ENCODE peak calls at places on chromosome 10, in four cellular contexts. B, V, S and T are unnamed samples. For H3K36me3, the result is how much of the 10 kb centered on the place peaks cover.

GRCh38 chr10:26157734-26158133 is 58.8 kb upstream of the GAD2 start:
- DNase-seq in V (no peak), S (no peak), B (peak), T (no peak)

GRCh38 chr10:24350111-24350921 is 141.4 kb downstream of the KIAA1217 start:
- DNase-seq in B (no peak), V (no peak), S (no peak), T (no peak)

GRCh38 chr10:119256030-119256429 is 48.7 kb downstream of the GRK5 start:
- DNase-seq in V (no peak), B (no peak), S (no peak), T (no peak)

GRCh38 chr10:116270691-116271592 is 2.1 kb downstream of the GFRA1 start:
- DNase-seq in B (peak), S (peak), V (no peak), T (peak)

GRCh38 chr10:124917168-124917938 is 24.6 kb upstream of the ZRANB1 start:
- DNase-seq in S (peak), B (peak), V (peak), T (peak)

GRCh38 chr10:102473445-102474331 is 22.3 kb upstream of the C10orf95 start:
- DNase-seq in S (no peak), V (no peak), B (no peak), T (no peak)

GRCh38 chr10:103659674-103660363 is 166.3 kb downstream of the NEURL1 start:
- DNase-seq in B (peak), V (no peak), S (peak), T (peak)

GRCh38 chr10:104052351-104052885 is 33.3 kb downstream of the COL17A1 start:
- DNase-seq in B (no peak), S (peak), V (no peak), T (no peak)

GRCh38 chr10:94214497-94214896 is 148.2 kb downstream of the NOC3L start:
- DNase-seq in B (no peak), V (no peak), S (no peak), T (no peak)

DNA sequence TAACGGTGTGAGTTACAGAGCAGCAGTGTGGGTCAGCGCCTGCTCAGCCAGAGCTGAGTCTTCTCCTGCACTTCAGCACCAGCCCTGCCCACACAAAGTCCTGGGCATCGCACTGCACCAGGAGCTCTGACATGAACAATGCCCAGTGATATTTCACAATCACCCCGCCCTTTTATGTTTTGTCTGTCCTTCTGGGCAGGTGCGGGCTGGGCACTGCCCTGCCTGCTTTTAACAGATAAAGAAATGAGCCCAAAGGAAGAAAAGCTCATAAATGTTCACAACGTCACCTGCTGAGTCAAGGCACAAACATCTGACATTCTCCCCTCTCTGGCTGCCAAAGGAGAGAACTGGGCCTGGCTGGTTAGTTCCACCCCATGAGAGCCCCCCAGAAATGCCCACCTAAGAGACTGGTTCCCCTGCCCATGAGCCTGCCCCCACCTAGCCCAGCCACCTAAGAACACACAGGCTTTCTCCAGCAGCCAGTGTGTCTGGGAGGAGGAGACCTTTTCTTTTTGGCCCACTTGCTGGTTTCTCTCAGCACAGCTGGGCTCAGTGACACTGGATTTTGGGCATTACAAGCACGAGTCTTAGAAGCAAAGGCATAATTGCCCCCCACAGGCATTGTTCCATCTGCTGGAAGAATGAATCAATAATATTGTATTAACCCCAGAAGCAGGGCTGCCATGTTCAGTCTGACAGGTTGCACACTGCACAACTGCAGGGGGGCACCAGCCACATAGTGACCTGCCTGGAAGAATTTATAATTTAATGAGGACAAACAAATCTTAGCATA is 22.3 kb downstream of the CALML3 start:
- DNase-seq in S (peak), V (peak), B (no peak), T (no peak)
- H3K9ac ChIP-seq in S (peak), V (peak), B (no peak), T (peak)

DNA sequence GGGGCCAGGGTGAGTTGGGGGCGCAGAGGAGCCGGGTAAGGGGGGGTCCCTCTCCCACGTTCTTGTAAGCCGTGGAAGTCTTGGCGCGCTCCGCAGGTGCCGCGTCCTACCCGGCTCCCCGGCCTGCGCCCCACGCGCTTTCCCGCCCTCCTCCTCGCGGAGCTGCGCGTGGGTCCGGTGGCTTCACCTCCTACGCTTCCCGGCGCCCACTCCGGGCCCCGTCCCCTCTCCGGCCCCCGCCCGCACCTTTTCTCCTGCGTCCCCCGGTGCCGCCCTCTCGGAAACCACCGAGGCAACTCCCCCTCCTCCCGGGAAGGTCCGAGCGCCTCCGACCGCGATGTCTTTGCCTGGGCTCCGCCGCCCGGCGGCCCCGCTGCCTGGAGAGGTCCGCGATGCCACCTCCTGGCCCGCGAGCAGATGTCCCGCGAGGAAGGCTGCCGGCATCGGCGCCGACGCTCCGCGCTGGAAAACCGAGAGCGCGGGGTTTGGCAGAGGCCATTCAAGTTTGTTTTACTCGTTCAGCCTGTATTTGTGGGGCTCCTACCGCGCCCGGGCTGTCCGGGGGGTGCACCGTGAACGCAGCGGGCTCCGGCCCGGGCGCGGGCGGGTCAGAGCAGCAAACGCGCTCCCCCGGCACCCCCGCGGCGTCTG is 2.4 kb upstream of the NKX6-2 start:
- DNase-seq in B (peak), S (no peak), V (peak), T (no peak)
- TF ChIP-seq CTCF in B (peak), S (peak), V (peak), T (no peak)

DNA sequence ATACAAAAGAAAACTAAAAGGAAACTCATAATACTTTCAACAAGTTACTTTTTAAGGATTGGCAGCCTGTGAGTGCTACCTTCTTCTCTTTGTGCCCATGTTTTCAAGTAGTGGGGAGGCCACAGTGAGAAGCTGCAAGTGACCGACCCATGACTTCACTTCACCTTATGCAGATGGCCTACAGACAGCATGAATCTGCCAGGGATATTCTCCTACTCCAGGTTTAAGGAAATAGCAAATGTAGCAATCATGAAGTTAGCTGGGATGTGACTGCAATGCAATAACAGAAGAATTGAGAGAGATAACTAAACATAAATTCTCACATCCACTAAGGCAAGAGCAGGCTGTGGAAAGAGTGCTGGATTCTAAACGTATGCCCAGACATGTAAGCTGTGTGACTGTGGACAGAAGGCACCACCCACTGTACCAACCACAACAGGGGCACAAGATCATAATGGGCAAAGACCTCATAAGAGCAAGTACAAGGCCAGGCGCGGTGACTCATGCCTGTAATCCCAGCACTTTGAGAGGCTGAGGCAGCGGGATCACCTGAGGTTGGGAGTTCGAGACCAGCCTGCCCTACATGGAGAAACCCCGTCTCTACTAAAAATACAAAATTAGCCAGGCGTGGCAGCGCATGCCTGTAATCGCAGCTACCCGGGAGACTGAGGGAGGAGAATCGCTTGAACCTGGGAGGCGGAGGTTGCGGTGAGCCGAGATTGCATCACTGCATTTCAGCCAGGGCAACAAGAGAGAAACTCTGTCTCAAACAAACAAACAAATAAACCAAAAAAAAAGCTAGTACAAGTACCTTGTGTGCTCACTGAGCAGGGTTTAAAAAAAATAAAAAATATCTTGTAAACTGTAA is 10.9 kb upstream of the SPOCK2 start:
- DNase-seq in B (no peak), V (no peak), S (peak), T (no peak)
- H3K36me3 ChIP-seq in B (under half), V (under half), S (under half), T (under half)

GRCh38 chr10:62817120-62817762 is 1.1 kb upstream of the EGR2 start:
- DNase-seq in S (peak), B (peak), V (peak), T (peak)
- H3K9ac ChIP-seq in S (peak), B (no peak), V (peak), T (peak)

GRCh38 chr10:68151453-68151852 is 42.2 kb downstream of the MYPN start:
- DNase-seq in S (no peak), V (no peak), B (no peak), T (no peak)

GRCh38 chr10:68154211-68154497 is 44.9 kb downstream of the MYPN start:
- DNase-seq in S (peak), V (no peak), B (peak), T (no peak)

GRCh38 chr10:68155615-68156205 is 46.4 kb downstream of the MYPN start:
- DNase-seq in S (no peak), B (no peak), V (no peak), T (no peak)

GRCh38 chr10:68156373-68157185 is 47.3 kb downstream of the MYPN start:
- DNase-seq in S (peak), V (peak), B (peak), T (no peak)

DNA sequence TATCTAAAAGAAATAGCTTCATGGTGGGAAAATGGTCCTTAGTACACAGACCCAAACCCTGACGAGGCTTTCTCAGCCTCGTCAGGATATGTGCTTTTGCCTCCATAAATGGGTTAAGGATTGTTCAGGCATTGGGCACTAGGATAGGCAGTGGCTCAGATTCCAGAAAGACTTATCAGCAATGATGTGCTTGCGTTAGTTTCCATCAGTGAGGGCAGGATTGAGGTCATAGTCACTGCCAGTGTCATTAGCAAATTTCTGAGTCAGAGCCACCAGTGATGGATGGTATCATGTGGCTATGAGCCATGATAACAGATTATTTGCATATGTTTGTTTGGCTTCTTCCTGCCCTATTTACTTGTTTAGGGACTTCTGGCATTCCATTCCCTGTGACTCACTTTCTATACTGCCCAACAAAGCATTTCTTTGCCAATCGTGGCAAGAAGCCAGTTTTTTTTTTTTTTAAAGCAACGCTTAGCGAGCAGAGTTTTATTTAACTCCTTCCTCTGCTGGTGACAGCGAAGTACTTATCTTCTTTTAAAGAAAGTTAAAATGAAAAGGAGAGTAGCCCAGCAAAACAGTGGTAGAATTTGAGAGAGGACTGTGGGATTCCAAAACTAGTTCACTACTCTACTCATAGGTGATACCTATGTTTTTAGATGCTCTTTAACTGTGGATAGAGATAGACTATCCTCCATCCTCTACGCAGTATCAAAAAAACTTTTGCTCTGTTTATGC is 44.4 kb downstream of the MYPN start:
- DNase-seq in B (no peak), V (peak), S (peak), T (no peak)
- TF ChIP-seq CTCF in B (no peak), V (no peak), S (no peak), T (no peak)

DNA sequence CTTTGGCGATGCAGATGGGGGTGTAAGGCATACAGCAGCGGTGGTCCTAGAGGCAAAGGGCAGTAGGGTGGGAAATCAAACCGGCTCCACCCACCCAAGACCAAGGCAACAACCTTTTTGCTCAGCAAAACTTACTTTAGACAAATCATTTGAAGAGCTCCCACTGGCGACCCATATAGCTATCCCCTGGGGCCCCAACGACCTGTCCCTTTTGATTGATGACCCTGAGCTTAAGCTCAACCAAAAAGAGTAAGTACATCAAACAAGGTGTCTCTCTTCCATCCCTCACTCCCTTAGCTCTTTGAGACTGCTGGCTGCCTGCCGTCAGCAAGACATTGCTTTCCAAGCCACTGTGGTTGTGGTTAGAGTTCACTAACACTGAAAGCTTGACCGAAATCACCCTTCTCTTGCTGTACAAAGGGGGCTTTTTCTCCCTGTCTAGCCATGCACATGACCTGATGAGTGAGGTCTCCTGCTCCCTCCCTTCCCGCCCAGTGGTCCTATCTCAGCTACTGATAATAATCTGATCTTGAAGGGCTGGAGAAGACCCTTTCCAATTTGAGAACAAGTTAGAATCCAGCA is 42.3 kb downstream of the XPNPEP1 start:
- DNase-seq in V (no peak), S (no peak), B (no peak), T (no peak)
- H3K36me3 ChIP-seq in V (under half), S (under half), B (under half), T (half or more)

GRCh38 chr10:110239892-110240291 is 32.5 kb downstream of the MXI1 start:
- DNase-seq in V (no peak), B (no peak), S (no peak), T (no peak)

GRCh38 chr10:110244550-110244949 is 37.1 kb downstream of the MXI1 start:
- DNase-seq in V (no peak), S (no peak), B (no peak), T (no peak)

GRCh38 chr10:110237894-110238480 is 30.6 kb downstream of the MXI1 start:
- DNase-seq in S (no peak), B (no peak), V (no peak), T (no peak)

GRCh38 chr10:110241407-110241806 is 34.0 kb downstream of the MXI1 start:
- DNase-seq in V (no peak), B (no peak), S (no peak), T (no peak)

GRCh38 chr10:110241841-110242240 is 34.4 kb downstream of the MXI1 start:
- DNase-seq in B (no peak), S (no peak), V (no peak), T (no peak)
- H3K9ac ChIP-seq in B (no peak), S (no peak), V (no peak), T (no peak)

DNA sequence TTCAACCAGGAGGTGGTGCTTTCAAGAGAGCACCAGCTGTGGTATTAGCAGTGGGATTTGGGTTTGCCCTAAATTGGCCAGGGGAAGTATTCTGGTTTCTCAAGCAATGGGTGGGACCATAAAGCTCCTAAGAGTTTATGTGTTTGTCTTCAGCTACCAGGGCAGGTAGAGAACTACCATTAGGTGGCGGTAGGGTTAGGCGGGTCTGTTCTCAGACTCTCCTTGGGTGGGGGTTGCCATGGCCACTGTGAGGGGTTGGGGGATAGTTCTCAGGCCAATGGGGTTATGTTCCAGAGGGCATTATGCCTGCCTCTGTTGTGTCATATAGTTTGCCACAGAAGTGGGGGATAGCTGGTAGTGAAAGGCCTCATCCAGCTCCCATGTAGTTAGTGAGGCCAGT is 47.7 kb upstream of the BICC1 start:
- DNase-seq in B (no peak), V (no peak), S (no peak), T (no peak)
- TF ChIP-seq CTCF in B (no peak), V (peak), S (no peak), T (no peak)